ENCODE peak calls at places on chromosome 4, in four cellular contexts. One of them, this sample, is unnamed.

GRCh38 chr4:6767725-6768538 is 14.6 kb upstream of the KIAA0232 start:
- DNase-seq in Daoy: no peak
- DNase-seq in mesendoderm: no peak
- DNase-seq in renal cortical epithelial cell: no peak
- DNase-seq in this sample: no peak

GRCh38 chr4:1512081-1512737 is 106.0 kb upstream of the NKX1-1 start:
- DNase-seq in renal cortical epithelial cell: no peak
- DNase-seq in mesendoderm: no peak
- DNase-seq in Daoy: no peak
- DNase-seq in this sample: no peak

GRCh38 chr4:31530555-31530954 is 810.4 kb downstream of the PCDH7 start:
- DNase-seq in Daoy: no peak
- DNase-seq in mesendoderm: peak
- DNase-seq in renal cortical epithelial cell: no peak
- DNase-seq in this sample: no peak

GRCh38 chr4:174522183-174523002 is at the start of gene HPGD:
- DNase-seq in mesendoderm: peak
- DNase-seq in Daoy: peak
- DNase-seq in renal cortical epithelial cell: no peak
- DNase-seq in this sample: no peak

GRCh38 chr4:27360651-27361347 is 500.2 kb downstream of the STIM2 start:
- DNase-seq in mesendoderm: peak
- DNase-seq in renal cortical epithelial cell: peak
- DNase-seq in Daoy: no peak
- DNase-seq in this sample: no peak

GRCh38 chr4:4618846-4619245 is 77.0 kb upstream of the STX18 start:
- DNase-seq in renal cortical epithelial cell: no peak
- DNase-seq in mesendoderm: no peak
- DNase-seq in Daoy: no peak
- DNase-seq in this sample: peak

GRCh38 chr4:130183096-130183495 is 1087.1 kb downstream of the C4orf33 start:
- DNase-seq in mesendoderm: no peak
- DNase-seq in renal cortical epithelial cell: no peak
- DNase-seq in Daoy: no peak
- DNase-seq in this sample: no peak

GRCh38 chr4:24800273-24800880 is 5.0 kb downstream of the SOD3 start:
- DNase-seq in Daoy: no peak
- DNase-seq in mesendoderm: peak
- DNase-seq in renal cortical epithelial cell: no peak
- DNase-seq in this sample: no peak

GRCh38 chr4:168664242-168664897 is 167.5 kb downstream of the PALLD start:
- DNase-seq in mesendoderm: no peak
- DNase-seq in renal cortical epithelial cell: no peak
- DNase-seq in Daoy: no peak
- DNase-seq in this sample: no peak

GRCh38 chr4:37780444-37781133 is 45.9 kb upstream of the PGM2 start:
- DNase-seq in mesendoderm: no peak
- DNase-seq in renal cortical epithelial cell: no peak
- DNase-seq in Daoy: peak
- DNase-seq in this sample: peak

This sample was measured in fibroblast of the conjunctiva.